ENCODE peak calls at places on chromosomes 4 and X, in nine cellular contexts. P is stimulated activated CD8-positive, alpha-beta memory T cell treated with anti-CD3 and anti-CD28 coated beads, Interleukin-4, amount 100 ng/mL, for 4 hours; I is CD4-positive, CD25-positive, alpha-beta regulatory T cell; X is anterior cingulate cortex; J is T-helper 1 cell; T is stimulated activated CD4-positive, alpha-beta T cell treated with anti-CD3 and anti-CD28 coated beads, TNF-alpha, amount 100 ng/mL, for 1 hour; Y is GM04503; N is activated naive CD4-positive, alpha-beta T cell treated with Interleukin-2 at 50 U/mL for 16 hours; W is NCI-H2107. H is an unnamed sample.
A peak's percentile ranks its signal among the peaks of the same experiment; 100 is the strongest.

GRCh38 chr4:54226399-54227260 is 2.5 kb upstream of the PDGFRA start:
- DNase-seq in P (no peak), I (no peak), X (no peak), J (no peak), T (no peak), Y (no peak), N (no peak), W (no peak), H (no peak)

GRCh38 chr4:41069838-41070237 is 144.5 kb downstream of the APBB2 start:
- DNase-seq in P (no peak), I (no peak), X (no peak), J (no peak), T (no peak), Y (no peak), N (no peak), W (peak; percentile 15), H (no peak)

GRCh38 chr4:83128235-83128929 is 13.9 kb upstream of the PLAC8 start:
- DNase-seq in P (no peak), I (no peak), X (no peak), J (no peak), T (no peak), Y (peak; percentile 84), N (no peak), W (no peak), H (no peak)

GRCh38 chr4:86218721-86219481 is 141.0 kb downstream of the MAPK10 start:
- DNase-seq in P (no peak), I (no peak), X (no peak), J (no peak), T (no peak), Y (no peak), N (no peak), W (no peak), H (no peak)

GRCh38 chrX:42755820-42756219 is 22.1 kb downstream of the PPP1R2C start:
- DNase-seq in P (no peak), I (no peak), X (no peak), J (no peak), T (no peak), Y (peak; percentile 27), N (no peak), W (no peak), H (no peak)

GRCh38 chr4:25107827-25108516 is 52.3 kb downstream of the SEPSECS start:
- DNase-seq in P (no peak), I (no peak), X (no peak), J (no peak), T (no peak), Y (no peak), N (no peak), W (no peak), H (no peak)

GRCh38 chr4:69589884-69590283 is 49.6 kb downstream of the UGT2A2 start:
- DNase-seq in P (no peak), I (no peak), X (no peak), J (no peak), T (no peak), Y (no peak), N (no peak), W (no peak), H (no peak)

GRCh38 chr4:8330821-8331566 is 61.4 kb downstream of the HTRA3 start:
- DNase-seq in P (no peak), I (no peak), X (no peak), J (no peak), T (no peak), Y (no peak), N (no peak), W (no peak), H (no peak)

GRCh38 chr4:151784676-151785075 is 23.9 kb upstream of the GATB start:
- DNase-seq in P (no peak), I (no peak), X (no peak), J (no peak), T (no peak), Y (no peak), N (no peak), W (no peak), H (no peak)

GRCh38 chrX:107629533-107629909 is 1.2 kb downstream of the PRPS1 start:
- DNase-seq in P (no peak), I (no peak), X (no peak), J (no peak), T (no peak), Y (no peak), N (no peak), W (no peak), H (no peak)

GRCh38 chr4:4492161-4492847 is 49.5 kb downstream of the STX18 start:
- DNase-seq in P (no peak), I (no peak), X (no peak), J (no peak), T (no peak), Y (peak; percentile 38), N (no peak), W (no peak), H (no peak)

GRCh38 chr4:26524001-26524400 is 33.7 kb upstream of the CCKAR start:
- DNase-seq in P (no peak), I (no peak), X (no peak), J (no peak), T (no peak), Y (peak; percentile 18), N (no peak), W (no peak), H (no peak)

GRCh38 chr4:5622596-5622995 is 85.8 kb downstream of the EVC2 start:
- DNase-seq in P (no peak), I (no peak), X (no peak), J (no peak), T (no peak), Y (no peak), N (no peak), W (no peak), H (no peak)

GRCh38 chr4:77001907-77002306 is 52.4 kb downstream of the SEPTIN11 start:
- DNase-seq in P (no peak), I (no peak), X (no peak), J (no peak), T (no peak), Y (no peak), N (no peak), W (peak; percentile 6), H (no peak)

GRCh38 chr4:121070696-121071639 is 1.4 kb downstream of the NDNF start:
- DNase-seq in P (no peak), I (no peak), X (no peak), J (peak; percentile 25), T (no peak), Y (no peak), N (peak; percentile 29), W (no peak), H (no peak)

GRCh38 chrX:45806410-45807121 is 605.9 kb upstream of the DIPK2B start:
- DNase-seq in P (no peak), I (peak; percentile 32), X (no peak), J (peak; percentile 32), T (no peak), Y (peak; percentile 76), N (peak; percentile 46), W (no peak), H (no peak)

GRCh38 chr4:2646386-2647149 is 109.6 kb downstream of the TNIP2 start:
- DNase-seq in P (no peak), I (no peak), X (no peak), J (no peak), T (no peak), Y (no peak), N (no peak), W (no peak), H (no peak)

GRCh38 chr4:156654410-156654809 is 317.2 kb downstream of the PDGFC start:
- DNase-seq in P (no peak), I (no peak), X (no peak), J (no peak), T (no peak), Y (no peak), N (no peak), W (no peak), H (no peak)

GRCh38 chr4:159451006-159451405 is 348.1 kb downstream of the RAPGEF2 start:
- DNase-seq in P (no peak), I (no peak), X (no peak), J (no peak), T (no peak), Y (no peak), N (no peak), W (no peak), H (no peak)

GRCh38 chr4:86685401-86685800 is 91.3 kb downstream of the PTPN13 start:
- DNase-seq in P (no peak), I (no peak), X (no peak), J (no peak), T (no peak), Y (no peak), N (no peak), W (no peak), H (no peak)

GRCh38 chr4:89803915-89804314 is 33.0 kb downstream of the SNCA start:
- DNase-seq in P (no peak), I (no peak), X (no peak), J (no peak), T (no peak), Y (no peak), N (no peak), W (no peak), H (no peak)

GRCh38 chrX:103250977-103251376 is 4.0 kb downstream of the TCEAL8 start:
- DNase-seq in P (no peak), I (no peak), X (no peak), J (no peak), T (no peak), Y (no peak), N (no peak), W (no peak), H (no peak)

GRCh38 chr4:3784469-3785291 is 18.5 kb downstream of the ADRA2C start:
- DNase-seq in P (no peak), I (no peak), X (no peak), J (no peak), T (no peak), Y (no peak), N (no peak), W (no peak), H (no peak)

GRCh38 chr4:183798249-183798920 is 106.7 kb upstream of the STOX2 start:
- DNase-seq in P (no peak), I (no peak), X (no peak), J (no peak), T (no peak), Y (no peak), N (no peak), W (no peak), H (no peak)

GRCh38 chr4:58435871-58436270 is 1325.7 kb upstream of the IGFBP7 start:
- DNase-seq in P (no peak), I (no peak), X (no peak), J (no peak), T (no peak), Y (no peak), N (no peak), W (no peak), H (no peak)

GRCh38 chr4:42555828-42556227 is 101.1 kb downstream of the ATP8A1 start:
- DNase-seq in P (no peak), I (no peak), X (no peak), J (no peak), T (no peak), Y (no peak), N (no peak), W (no peak), H (no peak)

GRCh38 chrX:55135171-55135570 is 46.4 kb downstream of the PAGE2 start:
- DNase-seq in P (no peak), I (peak; percentile 6), X (no peak), J (no peak), T (no peak), Y (peak; percentile 2), N (peak; percentile 8), W (no peak), H (no peak)

GRCh38 chr4:122889726-122890125 is 32.7 kb downstream of the NUDT6 start:
- DNase-seq in P (no peak), I (no peak), X (no peak), J (no peak), T (no peak), Y (no peak), N (no peak), W (no peak), H (no peak)

GRCh38 chrX:154717824-154718223 is 33.1 kb downstream of the GAB3 start:
- DNase-seq in P (no peak), I (no peak), X (no peak), J (no peak), T (no peak), Y (no peak), N (no peak), W (peak; percentile 63), H (no peak)

GRCh38 chr4:42357325-42357724 is 40.0 kb upstream of the SHISA3 start:
- DNase-seq in P (no peak), I (no peak), X (no peak), J (no peak), T (no peak), Y (no peak), N (no peak), W (no peak), H (no peak)

GRCh38 chrX:120299928-120300327 is 11.3 kb downstream of the TMEM255A start:
- DNase-seq in P (no peak), I (no peak), X (no peak), J (no peak), T (no peak), Y (no peak), N (no peak), W (peak; percentile 15), H (no peak)